ENCODE peak calls at places on chromosomes 16 and 17, in seven cellular contexts. One of them, this sample, is unnamed.

GRCh38 chr17:77961741-77962140 is 3.2 kb downstream of the TNRC6C start:
- DNase-seq in PC-3: no peak
- DNase-seq in HFFc6: no peak
- DNase-seq in upper lobe of right lung: no peak
- DNase-seq in tibial nerve: no peak
- DNase-seq in nephron progenitor cell: no peak
- DNase-seq in sigmoid colon: no peak
- DNase-seq in this sample: no peak

GRCh38 chr16:3595521-3596021 is 15.8 kb downstream of the SLX4 start:
- DNase-seq in HFFc6: no peak
- DNase-seq in nephron progenitor cell: no peak
- DNase-seq in upper lobe of right lung: peak; percentile 62
- DNase-seq in sigmoid colon: no peak
- DNase-seq in tibial nerve: no peak
- DNase-seq in PC-3: no peak
- DNase-seq in this sample: peak; percentile 74

GRCh38 chr16:79380990-79381389 is 219.5 kb downstream of the MAF start:
- DNase-seq in sigmoid colon: no peak
- DNase-seq in upper lobe of right lung: no peak
- DNase-seq in PC-3: no peak
- DNase-seq in nephron progenitor cell: no peak
- DNase-seq in HFFc6: no peak
- DNase-seq in tibial nerve: no peak
- DNase-seq in this sample: no peak

GRCh38 chr17:19239544-19239943 is 2.4 kb downstream of the EPN2 start:
- DNase-seq in upper lobe of right lung: peak; percentile 60
- DNase-seq in HFFc6: no peak
- DNase-seq in PC-3: no peak
- DNase-seq in nephron progenitor cell: no peak
- DNase-seq in tibial nerve: no peak
- DNase-seq in sigmoid colon: peak; percentile 75
- DNase-seq in this sample: no peak

GRCh38 chr17:16962804-16963203 is 9.1 kb downstream of the TNFRSF13B start:
- DNase-seq in PC-3: peak; percentile 59
- DNase-seq in upper lobe of right lung: no peak
- DNase-seq in tibial nerve: no peak
- DNase-seq in HFFc6: peak; percentile 26
- DNase-seq in sigmoid colon: peak; percentile 20
- DNase-seq in nephron progenitor cell: no peak
- DNase-seq in this sample: no peak

GRCh38 chr17:27446569-27447301 is 9.5 kb upstream of the KSR1 start:
- DNase-seq in HFFc6: peak; percentile 66
- DNase-seq in upper lobe of right lung: no peak
- DNase-seq in PC-3: peak; percentile 84
- DNase-seq in nephron progenitor cell: no peak
- DNase-seq in tibial nerve: no peak
- DNase-seq in sigmoid colon: no peak
- DNase-seq in this sample: no peak

GRCh38 chr16:67968440-67969285 is at the start of gene SLC12A4:
- DNase-seq in sigmoid colon: peak; percentile 94
- DNase-seq in tibial nerve: peak; percentile 65
- DNase-seq in PC-3: peak; percentile 76
- DNase-seq in HFFc6: peak; percentile 44
- DNase-seq in upper lobe of right lung: peak; percentile 92
- DNase-seq in nephron progenitor cell: peak; percentile 89
- DNase-seq in this sample: peak; percentile 91

GRCh38 chr16:30368792-30369090 is 1.6 kb downstream of the TBC1D10B start:
- DNase-seq in sigmoid colon: no peak
- DNase-seq in tibial nerve: no peak
- DNase-seq in upper lobe of right lung: no peak
- DNase-seq in nephron progenitor cell: no peak
- DNase-seq in PC-3: no peak
- DNase-seq in HFFc6: no peak
- DNase-seq in this sample: no peak

GRCh38 chr16:86067936-86068335 is 169.0 kb downstream of the IRF8 start:
- DNase-seq in PC-3: no peak
- DNase-seq in HFFc6: no peak
- DNase-seq in nephron progenitor cell: no peak
- DNase-seq in sigmoid colon: no peak
- DNase-seq in tibial nerve: no peak
- DNase-seq in upper lobe of right lung: no peak
- DNase-seq in this sample: peak; percentile 55

GRCh38 chr16:68387301-68387700 is 61.0 kb downstream of the SMPD3 start:
- DNase-seq in nephron progenitor cell: no peak
- DNase-seq in HFFc6: no peak
- DNase-seq in PC-3: no peak
- DNase-seq in tibial nerve: no peak
- DNase-seq in sigmoid colon: no peak
- DNase-seq in upper lobe of right lung: no peak
- DNase-seq in this sample: peak; percentile 85

DNA sequence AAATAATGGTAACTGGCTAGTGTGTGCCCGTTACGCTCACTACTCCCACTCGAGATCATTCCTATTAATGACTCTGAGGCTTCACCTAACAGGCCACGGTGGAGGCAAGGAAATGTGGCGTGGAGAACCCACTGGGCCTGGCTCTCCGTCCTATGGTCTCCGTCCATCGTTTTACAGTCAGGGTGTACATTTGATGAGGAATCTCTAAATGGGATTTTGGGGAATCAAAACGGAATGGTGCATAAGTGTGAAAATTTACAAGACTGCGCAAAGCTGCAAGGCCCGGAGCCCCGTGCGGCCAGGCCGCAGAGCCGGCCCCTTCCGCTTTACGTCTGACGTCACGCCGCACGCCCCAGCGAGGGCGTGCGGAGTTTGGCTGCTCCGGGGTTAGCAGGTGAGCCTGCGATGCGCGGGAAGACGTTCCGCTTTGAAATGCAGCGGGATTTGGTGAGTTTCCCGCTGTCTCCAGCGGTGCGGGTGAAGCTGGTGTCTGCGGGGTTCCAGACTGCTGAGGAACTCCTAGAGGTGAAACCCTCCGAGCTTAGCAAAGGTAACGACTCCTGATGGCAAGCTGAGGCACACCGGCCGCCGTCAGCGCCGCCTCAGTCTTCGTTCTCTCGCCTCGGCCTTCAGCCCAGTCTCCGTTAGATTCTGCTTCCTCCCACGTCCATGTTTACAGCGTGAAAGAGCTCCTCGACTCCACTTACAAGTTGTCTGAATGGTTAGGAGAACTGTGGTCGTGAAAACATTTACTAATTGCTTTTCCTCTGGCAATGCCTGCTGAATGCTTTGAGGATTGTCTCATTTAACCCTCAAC is at the start of gene RAD51C:
- DNase-seq in upper lobe of right lung: peak; percentile 94
- DNase-seq in PC-3: peak; percentile 94
- DNase-seq in HFFc6: peak; percentile 65
- DNase-seq in tibial nerve: peak; percentile 62
- DNase-seq in nephron progenitor cell: peak; percentile 64
- DNase-seq in sigmoid colon: peak; percentile 91
- DNase-seq in this sample: peak; percentile 87
- TF ChIP-seq CTCF in upper lobe of right lung: no peak
- TF ChIP-seq CTCF in PC-3: no peak
- TF ChIP-seq CTCF in HFFc6: no peak
- TF ChIP-seq CTCF in tibial nerve: no peak
- TF ChIP-seq CTCF in nephron progenitor cell: no peak
- TF ChIP-seq CTCF in sigmoid colon: no peak
- TF ChIP-seq CTCF in this sample: peak; percentile 42

GRCh38 chr16:59058261-59058660 is 324.1 kb upstream of the GOT2 start:
- DNase-seq in PC-3: no peak
- DNase-seq in tibial nerve: no peak
- DNase-seq in sigmoid colon: no peak
- DNase-seq in HFFc6: no peak
- DNase-seq in nephron progenitor cell: no peak
- DNase-seq in upper lobe of right lung: no peak
- DNase-seq in this sample: no peak
- TF ChIP-seq CTCF in PC-3: no peak
- TF ChIP-seq CTCF in tibial nerve: no peak
- TF ChIP-seq CTCF in sigmoid colon: no peak
- TF ChIP-seq CTCF in HFFc6: no peak
- TF ChIP-seq CTCF in nephron progenitor cell: no peak
- TF ChIP-seq CTCF in upper lobe of right lung: no peak
- TF ChIP-seq CTCF in this sample: no peak

DNA sequence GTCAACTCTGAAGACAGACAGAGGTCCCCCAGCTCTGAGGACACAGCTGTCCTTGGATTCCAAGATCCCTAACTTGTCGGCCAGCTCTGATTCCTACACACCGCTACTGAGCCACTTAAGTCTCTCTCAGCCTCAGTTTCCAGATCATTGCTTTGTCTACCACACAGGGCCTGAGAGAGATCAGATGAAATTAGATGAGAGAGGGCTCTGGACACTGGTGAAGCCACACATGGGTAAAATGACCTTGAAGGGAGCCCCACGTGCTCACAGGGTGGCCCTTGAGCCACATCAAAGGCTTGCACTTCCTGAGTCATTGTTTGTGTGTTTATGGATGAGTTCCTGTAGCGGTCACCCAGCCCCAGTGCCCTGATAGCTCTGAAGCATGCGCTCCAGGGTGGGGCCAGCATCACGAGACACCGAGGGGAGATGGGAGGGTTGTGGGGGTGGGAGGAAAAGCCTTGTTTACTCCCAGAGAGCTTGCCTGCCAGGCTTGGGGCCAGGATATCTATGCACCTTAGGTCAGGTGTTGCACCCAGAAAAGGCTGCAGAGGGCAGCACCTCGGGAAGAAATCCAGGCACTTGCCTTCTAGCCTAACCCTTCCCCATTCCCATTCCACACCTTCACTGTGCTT is 32.7 kb upstream of the SLC6A2 start:
- DNase-seq in tibial nerve: no peak
- DNase-seq in PC-3: peak; percentile 7
- DNase-seq in upper lobe of right lung: no peak
- DNase-seq in HFFc6: no peak
- DNase-seq in sigmoid colon: no peak
- DNase-seq in nephron progenitor cell: peak; percentile 13
- DNase-seq in this sample: no peak
- TF ChIP-seq CTCF in tibial nerve: no peak
- TF ChIP-seq CTCF in PC-3: peak; percentile 35
- TF ChIP-seq CTCF in upper lobe of right lung: peak; percentile 9
- TF ChIP-seq CTCF in HFFc6: peak; percentile 40
- TF ChIP-seq CTCF in sigmoid colon: no peak
- TF ChIP-seq CTCF in nephron progenitor cell: peak; percentile 24
- TF ChIP-seq CTCF in this sample: peak; percentile 18

DNA sequence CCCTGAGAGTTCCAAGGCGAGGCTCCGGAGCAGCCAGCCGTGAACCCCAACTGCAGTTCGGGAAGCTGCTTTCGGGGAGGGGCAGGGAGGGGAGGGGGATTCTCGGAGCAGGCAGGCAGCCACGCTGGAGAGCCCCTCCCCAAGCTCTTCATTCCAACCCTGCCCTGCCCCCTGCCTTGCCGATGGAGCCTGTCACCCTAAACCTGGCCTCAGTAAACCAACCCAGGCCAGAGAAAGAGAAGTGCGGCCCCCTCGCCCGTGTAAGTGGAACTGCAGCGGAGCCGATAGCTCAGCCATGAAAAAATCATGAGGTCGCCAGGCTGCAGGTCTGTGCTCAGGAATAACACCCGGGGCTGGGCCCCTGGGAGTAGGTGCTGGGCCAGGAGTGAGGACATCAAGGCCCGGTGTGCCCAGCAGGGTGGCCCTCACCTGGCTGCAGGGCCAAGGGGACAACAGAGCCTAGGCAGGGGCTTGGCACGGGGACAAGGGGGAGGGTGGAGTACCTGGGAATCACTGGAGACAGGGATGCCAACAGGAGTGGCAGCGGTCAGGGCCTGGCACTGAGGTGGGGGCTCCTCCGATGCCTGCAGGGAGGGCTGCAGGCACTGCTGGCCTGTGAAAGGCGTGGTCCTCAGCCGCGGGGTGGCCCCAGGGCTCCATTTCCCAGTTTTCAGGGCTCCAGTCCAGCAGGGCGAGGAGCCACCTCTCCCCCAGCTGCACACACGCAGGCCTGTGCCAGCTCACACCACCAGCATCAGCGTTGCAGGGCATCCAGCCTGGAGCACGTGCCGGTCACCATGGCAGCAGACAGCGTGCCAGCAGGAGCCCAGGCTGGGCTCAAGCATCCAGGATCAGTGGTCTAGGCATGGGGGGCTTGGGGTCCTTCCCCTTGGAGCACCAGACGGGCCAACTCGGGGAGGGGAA is 4.8 kb upstream of the FSCN2 start:
- DNase-seq in HFFc6: peak; percentile 68
- DNase-seq in PC-3: peak; percentile 15
- DNase-seq in sigmoid colon: peak; percentile 83
- DNase-seq in tibial nerve: no peak
- DNase-seq in nephron progenitor cell: peak; percentile 85
- DNase-seq in upper lobe of right lung: no peak
- DNase-seq in this sample: no peak
- TF ChIP-seq CTCF in HFFc6: peak; percentile 49
- TF ChIP-seq CTCF in PC-3: no peak
- TF ChIP-seq CTCF in sigmoid colon: no peak
- TF ChIP-seq CTCF in tibial nerve: no peak
- TF ChIP-seq CTCF in nephron progenitor cell: peak; percentile 55
- TF ChIP-seq CTCF in upper lobe of right lung: peak; percentile 9
- TF ChIP-seq CTCF in this sample: peak; percentile 56

GRCh38 chr16:58096249-58096648 is 32.9 kb downstream of the CFAP20 start:
- DNase-seq in HFFc6: no peak
- DNase-seq in tibial nerve: no peak
- DNase-seq in PC-3: no peak
- DNase-seq in sigmoid colon: no peak
- DNase-seq in nephron progenitor cell: no peak
- DNase-seq in upper lobe of right lung: peak; percentile 22
- DNase-seq in this sample: no peak
- TF ChIP-seq CTCF in HFFc6: no peak
- TF ChIP-seq CTCF in tibial nerve: no peak
- TF ChIP-seq CTCF in PC-3: no peak
- TF ChIP-seq CTCF in sigmoid colon: no peak
- TF ChIP-seq CTCF in nephron progenitor cell: no peak
- TF ChIP-seq CTCF in upper lobe of right lung: no peak
- TF ChIP-seq CTCF in this sample: no peak

DNA sequence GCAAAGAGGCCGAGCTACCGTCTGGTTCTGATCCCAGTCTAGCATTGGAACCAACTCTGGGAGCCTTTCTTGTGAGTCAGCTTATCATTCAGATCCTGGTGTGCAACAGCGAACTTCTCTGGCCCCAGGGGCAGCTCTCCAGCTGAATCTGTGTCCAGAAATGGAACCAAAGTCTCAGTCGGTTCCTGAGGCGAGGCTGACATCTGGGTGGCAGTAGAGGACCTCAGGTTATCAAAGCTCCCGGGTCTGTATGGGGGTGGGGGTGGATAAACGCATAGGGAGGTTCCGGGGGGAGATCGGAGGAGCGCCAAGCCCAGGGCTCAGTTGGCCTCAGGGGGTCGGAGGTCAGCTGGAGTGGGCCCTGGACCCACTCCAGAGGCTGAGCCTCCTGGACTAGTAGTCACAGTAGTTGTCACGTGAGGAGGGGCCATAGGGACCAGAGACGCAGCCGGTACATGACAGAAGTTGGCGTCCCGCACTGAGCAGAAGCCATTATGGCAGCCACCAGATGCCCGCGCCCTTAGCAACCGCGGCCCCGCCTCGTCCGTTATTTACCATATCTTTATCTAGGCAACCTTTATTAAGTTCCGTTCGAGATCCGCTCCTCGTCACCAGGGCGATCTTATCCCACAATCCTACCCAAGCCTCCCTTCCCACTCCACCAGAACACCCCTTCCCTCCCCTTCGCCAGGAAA is 12.9 kb downstream of the RDM1 start:
- DNase-seq in upper lobe of right lung: no peak
- DNase-seq in PC-3: no peak
- DNase-seq in nephron progenitor cell: no peak
- DNase-seq in HFFc6: no peak
- DNase-seq in sigmoid colon: no peak
- DNase-seq in tibial nerve: no peak
- DNase-seq in this sample: no peak
- TF ChIP-seq CTCF in upper lobe of right lung: no peak
- TF ChIP-seq CTCF in PC-3: no peak
- TF ChIP-seq CTCF in nephron progenitor cell: no peak
- TF ChIP-seq CTCF in HFFc6: no peak
- TF ChIP-seq CTCF in sigmoid colon: no peak
- TF ChIP-seq CTCF in tibial nerve: no peak
- TF ChIP-seq CTCF in this sample: no peak

GRCh38 chr17:71084219-71084618 is 914.9 kb downstream of the KCNJ2 start:
- DNase-seq in PC-3: peak; percentile 77
- DNase-seq in sigmoid colon: no peak
- DNase-seq in nephron progenitor cell: peak; percentile 57
- DNase-seq in tibial nerve: peak; percentile 28
- DNase-seq in upper lobe of right lung: no peak
- DNase-seq in HFFc6: peak; percentile 17
- DNase-seq in this sample: no peak
- TF ChIP-seq CTCF in PC-3: peak; percentile 85
- TF ChIP-seq CTCF in sigmoid colon: no peak
- TF ChIP-seq CTCF in nephron progenitor cell: peak; percentile 59
- TF ChIP-seq CTCF in tibial nerve: no peak
- TF ChIP-seq CTCF in upper lobe of right lung: peak; percentile 51
- TF ChIP-seq CTCF in HFFc6: peak; percentile 83
- TF ChIP-seq CTCF in this sample: peak; percentile 70